ENCODE peak calls at places on chromosomes 6 and 20, in four cellular contexts. Z, G, B and D are unnamed samples.

GRCh38 chr20:38601216-38602184 is at the start of gene ARHGAP40:
- DNase-seq in B (no peak), Z (no peak), G (peak; percentile 18), D (no peak)

GRCh38 chr6:137161975-137162374 is 11.5 kb downstream of the IL22RA2 start:
- DNase-seq in Z (no peak), B (no peak), G (peak; percentile 17), D (no peak)

GRCh38 chr20:23143098-23143497 is 57.0 kb upstream of the CD93 start:
- DNase-seq in B (peak; percentile 83), G (peak; percentile 80), Z (peak; percentile 65), D (peak; percentile 79)

GRCh38 chr6:126015869-126016268 is 29.5 kb downstream of the TRMT11 start:
- DNase-seq in B (no peak), G (no peak), Z (no peak), D (peak; percentile 33)

GRCh38 chr6:132084811-132085509 is 133.8 kb upstream of the CCN2 start:
- DNase-seq in G (peak; percentile 93), B (peak; percentile 95), Z (no peak), D (peak; percentile 91)

GRCh38 chr6:155310596-155310995 is 3.7 kb downstream of the TFB1M start:
- DNase-seq in Z (no peak), G (peak; percentile 11), B (peak; percentile 27), D (peak; percentile 58)

GRCh38 chr6:19902201-19902600 is 65.0 kb downstream of the ID4 start:
- DNase-seq in Z (no peak), G (no peak), B (no peak), D (no peak)

GRCh38 chr20:10536531-10536930 is 101.4 kb downstream of the SLX4IP start:
- DNase-seq in B (peak; percentile 53), G (peak; percentile 68), Z (no peak), D (peak; percentile 50)

GRCh38 chr20:26169506-26169905 is 472.9 kb upstream of the ZNF337 start:
- DNase-seq in B (peak; percentile 71), Z (no peak), G (peak; percentile 72), D (peak; percentile 14)

GRCh38 chr6:36028088-36028886 is 679 bp downstream of the MAPK14 start:
- DNase-seq in Z (peak; percentile 47), G (peak; percentile 26), B (no peak), D (peak; percentile 16)

GRCh38 chr20:9945406-9945805 is 89.4 kb upstream of the ANKEF1 start:
- DNase-seq in B (peak; percentile 9), Z (no peak), G (peak; percentile 7), D (no peak)

GRCh38 chr6:142313284-142313683 is 11.5 kb downstream of the ADGRG6 start:
- DNase-seq in Z (no peak), B (peak; percentile 70), G (peak; percentile 71), D (peak; percentile 81)

GRCh38 chr20:63413963-63414684 is 53.0 kb upstream of the CHRNA4 start:
- DNase-seq in G (no peak), Z (no peak), B (no peak), D (no peak)

GRCh38 chr6:104462811-104463599 is 396.7 kb downstream of the HACE1 start:
- DNase-seq in B (peak; percentile 58), Z (no peak), G (peak; percentile 7), D (peak; percentile 9)

GRCh38 chr20:53157443-53158408 is 185.6 kb downstream of the TSHZ2 start:
- DNase-seq in B (peak; percentile 58), G (peak; percentile 56), Z (peak; percentile 73), D (peak; percentile 50)

GRCh38 chr6:119226089-119226488 is 123.5 kb downstream of the MAN1A1 start:
- DNase-seq in B (no peak), G (no peak), Z (no peak), D (no peak)

GRCh38 chr6:54579011-54579410 is 267.6 kb upstream of the FAM83B start:
- DNase-seq in Z (no peak), B (no peak), G (no peak), D (peak; percentile 59)

GRCh38 chr6:80179691-80180090 is 73.2 kb downstream of the BCKDHB start:
- DNase-seq in G (no peak), B (no peak), Z (no peak), D (no peak)

GRCh38 chr6:96659084-96659845 is 96.3 kb downstream of the FHL5 start:
- DNase-seq in B (no peak), Z (no peak), G (no peak), D (no peak)

GRCh38 chr6:123640567-123641187 is 3.9 kb upstream of the TRDN start:
- DNase-seq in G (no peak), Z (no peak), B (no peak), D (no peak)

GRCh38 chr6:30175765-30176164 is 12.4 kb downstream of the TRIM15 start:
- DNase-seq in G (no peak), B (no peak), Z (no peak), D (no peak)

GRCh38 chr6:12718025-12718424 is 1.5 kb downstream of the PHACTR1 start:
- DNase-seq in Z (no peak), B (peak; percentile 55), G (peak; percentile 16), D (no peak)

GRCh38 chr20:7248392-7248992 is 481.0 kb downstream of the BMP2 start:
- DNase-seq in Z (no peak), G (no peak), B (no peak), D (no peak)

GRCh38 chr6:41938590-41938989 is 3.0 kb downstream of the CCND3 start:
- DNase-seq in G (no peak), B (no peak), Z (no peak), D (no peak)

DNA sequence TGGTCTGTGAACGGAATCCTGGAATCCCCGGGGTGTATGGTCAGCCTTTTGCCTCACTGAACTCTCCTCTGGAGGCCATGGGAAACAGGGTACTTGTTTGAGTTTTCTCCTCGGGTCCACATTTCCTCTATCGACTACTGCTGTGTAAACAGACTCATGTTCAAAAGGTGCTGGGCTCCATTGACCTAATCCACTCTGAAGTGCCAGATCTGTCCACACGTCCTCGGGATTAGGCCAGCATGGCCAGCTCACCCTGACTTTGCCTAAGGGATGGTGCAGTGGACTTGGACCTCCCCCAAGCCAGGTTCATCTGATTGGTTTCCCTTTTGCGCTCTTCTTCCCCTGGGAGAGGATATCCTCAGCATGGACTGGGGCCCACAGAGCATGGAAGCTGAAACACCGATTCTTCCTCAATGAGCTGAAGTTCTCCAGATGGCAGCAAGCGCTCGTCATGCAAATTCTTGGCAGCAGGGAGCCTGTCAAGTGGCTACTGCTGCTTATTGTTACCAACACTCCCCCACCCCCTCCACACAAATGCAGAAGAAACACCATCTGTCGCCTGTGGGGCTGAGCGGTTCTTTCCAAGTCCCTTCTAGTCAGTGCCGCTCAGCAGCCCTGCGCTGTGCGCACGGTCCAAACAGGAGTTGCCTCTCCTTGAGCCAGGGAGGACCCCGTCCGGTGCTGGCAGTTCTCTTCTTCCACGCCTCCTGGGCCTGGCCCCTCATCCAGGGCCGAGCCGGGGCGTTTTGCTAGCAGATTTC is 292.6 kb upstream of the MARCKS start:
- DNase-seq in Z (peak; percentile 68), B (peak; percentile 98), G (peak; percentile 98), D (peak; percentile 100)
- TF ChIP-seq CTCF in Z (no peak), B (peak; percentile 6), G (peak; percentile 6), D (peak; percentile 15)

GRCh38 chr6:163261361-163261760 is 153.2 kb upstream of the QKI start:
- DNase-seq in Z (no peak), B (no peak), G (no peak), D (no peak)

GRCh38 chr6:163262080-163262479 is 152.4 kb upstream of the QKI start:
- DNase-seq in B (no peak), Z (no peak), G (no peak), D (no peak)

GRCh38 chr6:163259689-163260088 is 154.8 kb upstream of the QKI start:
- DNase-seq in Z (no peak), B (no peak), G (no peak), D (no peak)

GRCh38 chr6:163260111-163260895 is 154.2 kb upstream of the QKI start:
- DNase-seq in B (peak; percentile 47), G (peak; percentile 63), Z (peak; percentile 32), D (no peak)

DNA sequence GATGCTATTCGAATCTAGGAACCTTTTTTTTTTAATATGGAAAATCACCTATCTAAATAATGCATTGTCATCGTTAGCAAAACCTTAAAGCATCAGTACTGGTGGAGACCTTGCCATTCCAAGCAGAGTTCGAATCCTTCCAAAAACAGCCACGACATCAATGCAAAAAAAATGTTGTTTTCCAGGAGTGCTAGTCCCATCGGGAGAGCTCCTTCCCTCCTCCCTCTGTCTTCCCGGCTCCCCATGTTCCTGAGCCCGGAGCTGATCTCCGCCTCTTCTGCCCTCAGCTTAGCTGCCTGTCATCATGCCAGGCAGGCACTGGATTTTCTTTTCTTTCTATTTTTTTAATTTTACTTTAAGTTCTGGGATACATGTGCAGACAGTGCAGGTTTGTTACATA is 153.6 kb upstream of the QKI start:
- DNase-seq in B (no peak), Z (peak; percentile 42), G (no peak), D (no peak)
- H3K4me3 ChIP-seq in B (no peak overlapping the region), Z (no peak overlapping the region), G (no peak overlapping the region), D (no peak overlapping the region)

GRCh38 chr20:24872291-24873014 is 76.6 kb upstream of the CST7 start:
- DNase-seq in Z (peak; percentile 38), B (no peak), G (no peak), D (no peak)
- TF ChIP-seq CTCF in Z (no peak), B (no peak), G (no peak), D (no peak)

DNA sequence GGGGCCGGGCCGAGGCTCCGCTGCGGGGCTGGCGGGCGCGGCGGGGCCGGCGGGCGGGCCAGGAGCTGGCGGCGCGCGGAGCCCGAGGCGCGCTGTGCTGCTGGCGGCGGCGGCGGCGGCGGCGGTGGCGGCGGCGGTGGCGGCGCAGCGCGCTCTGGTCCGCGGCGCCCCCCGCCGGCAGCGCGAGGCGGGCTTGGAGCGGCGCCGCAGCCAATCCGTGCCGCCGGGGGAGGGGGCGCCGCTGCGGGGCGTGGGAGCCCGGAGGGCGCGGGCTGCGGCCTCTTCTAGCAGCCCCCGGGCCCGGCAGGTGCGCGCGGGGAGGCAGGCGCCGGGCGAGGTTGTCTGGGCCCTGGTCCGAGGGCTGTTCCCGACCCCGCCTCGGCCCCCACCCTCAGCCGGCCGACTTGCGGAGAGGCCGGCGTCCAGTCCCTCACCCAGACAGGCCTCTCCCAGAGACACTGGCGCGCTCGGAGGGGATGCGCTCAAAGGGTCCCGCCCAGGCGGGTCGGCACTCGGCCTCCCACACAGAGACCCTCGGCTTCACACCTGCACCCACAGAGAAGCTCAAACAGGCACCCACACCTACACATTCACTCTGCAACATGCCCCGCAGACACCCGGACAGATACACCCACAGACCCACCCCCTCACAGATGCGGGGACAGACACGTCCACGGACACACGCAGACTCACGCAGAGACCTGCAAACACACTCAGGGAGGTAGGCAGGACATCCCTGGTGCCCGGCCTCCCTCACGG is at the start of gene RIMS4:
- DNase-seq in Z (peak; percentile 42), B (no peak), G (no peak), D (no peak)
- H3K4me3 ChIP-seq in Z (peak within 1 kb of the TSS; percentile 76), B (no peak within 1 kb of the TSS), G (no peak within 1 kb of the TSS), D (no peak within 1 kb of the TSS)

DNA sequence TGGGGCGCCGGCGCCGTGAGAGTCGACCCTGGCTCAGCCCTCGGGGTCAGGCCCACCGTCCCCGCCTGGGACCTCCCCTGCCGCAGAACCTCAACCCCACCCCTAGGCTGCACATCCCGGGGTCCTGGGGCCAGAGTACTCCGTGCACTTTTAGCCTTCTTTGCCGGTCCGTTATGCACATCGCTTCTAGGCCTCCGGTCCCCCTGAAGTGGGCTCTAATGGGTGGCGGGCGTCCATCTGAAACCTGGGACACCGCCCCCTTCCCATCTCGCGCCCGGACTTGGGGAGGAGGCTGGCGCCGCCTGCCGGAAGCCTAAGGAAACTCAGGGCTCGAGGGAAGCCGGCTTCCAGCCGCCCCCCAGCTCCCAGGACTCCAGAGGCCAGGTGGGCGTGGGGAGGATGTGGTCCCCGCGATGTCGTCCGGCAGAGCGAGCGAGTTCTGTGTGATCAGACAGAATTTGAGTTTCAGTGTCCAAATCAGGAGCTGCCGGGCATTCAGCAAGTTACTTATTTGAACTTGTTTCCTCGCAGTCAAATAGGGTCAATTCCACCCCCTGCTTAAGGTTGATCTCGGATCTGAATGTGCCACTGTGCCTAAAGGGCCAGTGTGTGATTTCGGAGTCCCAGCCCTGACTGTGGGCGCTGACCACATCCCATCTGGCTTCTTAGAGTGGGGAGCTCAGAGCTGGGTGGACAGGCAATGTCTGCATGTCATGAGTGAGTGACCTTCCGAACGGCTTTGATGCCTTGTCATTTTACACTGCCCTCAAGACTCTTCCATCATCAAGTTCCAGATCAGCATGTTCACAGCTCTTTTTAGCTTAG is 47.6 kb downstream of the CPXM1 start:
- DNase-seq in Z (peak; percentile 59), G (peak; percentile 57), B (peak; percentile 53), D (peak; percentile 40)
- TF ChIP-seq CTCF in Z (peak; percentile 6), G (peak; percentile 83), B (peak; percentile 70), D (peak; percentile 76)